ENCODE peak calls at places on chromosome 16, in four cellular contexts. Y is astrocyte of the cerebellum; W is ascending aorta; B is CD8-positive, alpha-beta T cell. N is an unnamed sample.

GRCh38 chr16:57818377-57819055 is 16.2 kb upstream of the KIFC3 start:
- DNase-seq in W (no peak), Y (no peak), B (no peak), N (no peak)

GRCh38 chr16:74290356-74290755 is 6.3 kb upstream of the PSMD7 start:
- DNase-seq in Y (no peak), B (no peak), W (no peak), N (no peak)

GRCh38 chr16:69853481-69853880 is 91.3 kb downstream of the WWP2 start:
- DNase-seq in Y (no peak), W (no peak), B (no peak), N (no peak)

GRCh38 chr16:57773680-57774295 is 28.5 kb downstream of the KIFC3 start:
- DNase-seq in Y (no peak), B (no peak), W (no peak), N (no peak)

GRCh38 chr16:89373355-89374110 is 116.8 kb downstream of the ANKRD11 start:
- DNase-seq in B (no peak), W (peak; percentile 79), Y (no peak), N (no peak)

GRCh38 chr16:716250-716607 is 1.3 kb downstream of the METRN start:
- DNase-seq in B (no peak), Y (no peak), W (no peak), N (no peak)

GRCh38 chr16:14095883-14096551 is 24.9 kb downstream of the MRTFB start:
- DNase-seq in B (no peak), Y (no peak), W (no peak), N (no peak)

GRCh38 chr16:83453977-83454376 is 353.8 kb upstream of the HSBP1 start:
- DNase-seq in W (no peak), B (no peak), Y (no peak), N (no peak)

GRCh38 chr16:56192971-56193936 is 2.0 kb downstream of the GNAO1 start:
- DNase-seq in B (no peak), Y (no peak), W (no peak), N (no peak)

GRCh38 chr16:20415541-20415940 is 6.2 kb downstream of the ACSM5 start:
- DNase-seq in W (no peak), Y (no peak), B (no peak), N (no peak)

GRCh38 chr16:680967-681745 is 946 bp downstream of the STUB1 start:
- DNase-seq in Y (no peak), B (no peak), W (no peak), N (no peak)

GRCh38 chr16:19289805-19290490 is 4.4 kb downstream of the CLEC19A start:
- DNase-seq in W (no peak), Y (no peak), B (no peak), N (no peak)

GRCh38 chr16:56812884-56813283 is 52.1 kb upstream of the SLC12A3 start:
- DNase-seq in Y (no peak), W (no peak), B (no peak), N (no peak)

GRCh38 chr16:30615358-30616076 is 5.3 kb upstream of the ZNF689 start:
- DNase-seq in W (no peak), Y (no peak), B (peak; percentile 46), N (peak; percentile 77)

GRCh38 chr16:5615868-5616642 is 518.5 kb upstream of the EEF2KMT start:
- DNase-seq in B (peak; percentile 6), Y (peak; percentile 19), W (no peak), N (no peak)

GRCh38 chr16:77469639-77470038 is 34.8 kb upstream of the ADAMTS18 start:
- DNase-seq in Y (no peak), W (no peak), B (no peak), N (no peak)

GRCh38 chr16:12262454-12263180 is 286.1 kb downstream of the SNX29 start:
- DNase-seq in B (no peak), W (no peak), Y (no peak), N (no peak)

GRCh38 chr16:66003196-66003595 is 363.3 kb upstream of the CDH5 start:
- DNase-seq in Y (no peak), B (no peak), W (no peak), N (no peak)

GRCh38 chr16:17921357-17921978 is 415.1 kb downstream of the NPIPA8 start:
- DNase-seq in Y (no peak), B (peak; percentile 14), W (no peak), N (no peak)

GRCh38 chr16:73228649-73229048 is 180.7 kb upstream of the ZFHX3 start:
- DNase-seq in W (no peak), B (no peak), Y (peak; percentile 35), N (no peak)

GRCh38 chr16:14111713-14112538 is 40.8 kb downstream of the MRTFB start:
- DNase-seq in W (peak; percentile 62), Y (peak; percentile 15), B (no peak), N (no peak)

GRCh38 chr16:70523621-70524405 is at the start of gene SF3B3:
- DNase-seq in W (peak; percentile 82), Y (no peak), B (peak; percentile 67), N (peak; percentile 60)

GRCh38 chr16:674968-675883 is at the start of gene RHBDL1:
- DNase-seq in W (no peak), B (no peak), Y (no peak), N (no peak)

GRCh38 chr16:70691223-70692129 is 5.6 kb upstream of the MTSS2 start:
- DNase-seq in Y (peak; percentile 98), B (no peak), W (peak; percentile 97), N (no peak)

GRCh38 chr16:29028457-29029167 is 43.8 kb downstream of the LAT start:
- DNase-seq in Y (no peak), W (peak; percentile 9), B (no peak), N (no peak)

GRCh38 chr16:16029431-16030011 is 80.1 kb downstream of the ABCC1 start:
- DNase-seq in W (no peak), Y (no peak), B (no peak), N (no peak)

DNA sequence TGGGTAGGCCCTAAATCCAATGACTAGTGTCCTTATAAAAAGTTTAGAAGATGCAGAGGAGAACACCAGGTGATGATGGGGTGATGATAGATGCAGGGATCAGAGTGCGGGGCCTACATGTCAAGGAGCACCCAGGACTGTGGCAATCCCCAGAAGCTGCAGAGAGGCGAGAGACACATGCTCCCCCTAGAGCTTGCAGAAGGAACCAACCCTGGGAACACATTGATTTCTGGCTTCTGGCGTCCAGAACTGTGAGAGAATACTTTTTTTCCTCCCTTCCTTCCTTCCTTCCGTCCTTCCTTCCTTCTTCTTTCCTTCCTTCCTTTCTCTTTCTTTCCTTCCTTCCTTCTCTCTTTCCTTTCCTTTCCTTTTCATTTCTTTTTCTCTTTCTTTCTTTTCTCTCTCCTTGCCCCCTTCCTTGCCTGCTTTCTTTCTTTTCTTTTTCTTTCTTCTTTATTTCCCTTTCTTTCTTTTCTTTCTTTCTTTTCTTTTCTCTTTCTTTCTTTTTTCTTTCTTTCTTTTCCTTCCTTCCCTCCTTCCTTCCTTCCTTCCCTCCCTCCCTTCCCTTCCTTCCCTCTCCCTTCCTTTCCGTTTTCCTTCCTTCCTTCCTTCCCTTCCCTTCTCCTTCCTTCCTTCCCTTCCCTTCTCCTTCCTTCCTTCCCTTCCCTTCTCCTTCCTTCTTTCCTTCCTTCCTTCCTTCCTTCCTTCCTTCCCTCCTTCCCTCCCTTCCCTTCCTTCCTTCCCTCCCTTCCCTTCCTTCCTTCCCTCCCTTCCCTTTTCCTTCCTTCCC is 134.3 kb downstream of the HAPSTR1 start:
- DNase-seq in B (no peak), W (no peak), Y (no peak), N (no peak)
- TF ChIP-seq CTCF in B (no peak), W (no peak), Y (peak; percentile 27), N (no peak)

DNA sequence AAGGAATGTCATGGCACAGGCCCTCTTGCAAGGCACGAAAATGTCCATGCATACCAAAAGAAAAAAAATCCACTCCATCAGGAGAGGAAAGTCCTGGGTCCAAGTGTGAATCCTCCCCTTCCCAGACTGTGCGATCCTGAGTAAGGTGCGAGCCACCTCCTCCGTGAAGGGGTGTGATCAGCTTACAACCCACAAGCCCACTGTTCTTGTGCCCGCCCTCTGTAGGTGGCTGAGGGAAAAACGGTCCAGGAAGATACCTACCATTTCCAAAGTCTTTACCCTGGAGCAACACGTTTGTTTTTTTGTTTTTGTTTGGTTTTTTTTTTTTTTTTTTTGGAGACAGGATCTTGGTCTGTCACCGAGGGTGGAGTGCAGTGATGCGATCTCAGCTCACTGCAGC is 116.5 kb downstream of the ZNF423 start:
- DNase-seq in W (no peak), Y (no peak), B (no peak), N (no peak)
- TF ChIP-seq CTCF in W (no peak), Y (no peak), B (no peak), N (no peak)

DNA sequence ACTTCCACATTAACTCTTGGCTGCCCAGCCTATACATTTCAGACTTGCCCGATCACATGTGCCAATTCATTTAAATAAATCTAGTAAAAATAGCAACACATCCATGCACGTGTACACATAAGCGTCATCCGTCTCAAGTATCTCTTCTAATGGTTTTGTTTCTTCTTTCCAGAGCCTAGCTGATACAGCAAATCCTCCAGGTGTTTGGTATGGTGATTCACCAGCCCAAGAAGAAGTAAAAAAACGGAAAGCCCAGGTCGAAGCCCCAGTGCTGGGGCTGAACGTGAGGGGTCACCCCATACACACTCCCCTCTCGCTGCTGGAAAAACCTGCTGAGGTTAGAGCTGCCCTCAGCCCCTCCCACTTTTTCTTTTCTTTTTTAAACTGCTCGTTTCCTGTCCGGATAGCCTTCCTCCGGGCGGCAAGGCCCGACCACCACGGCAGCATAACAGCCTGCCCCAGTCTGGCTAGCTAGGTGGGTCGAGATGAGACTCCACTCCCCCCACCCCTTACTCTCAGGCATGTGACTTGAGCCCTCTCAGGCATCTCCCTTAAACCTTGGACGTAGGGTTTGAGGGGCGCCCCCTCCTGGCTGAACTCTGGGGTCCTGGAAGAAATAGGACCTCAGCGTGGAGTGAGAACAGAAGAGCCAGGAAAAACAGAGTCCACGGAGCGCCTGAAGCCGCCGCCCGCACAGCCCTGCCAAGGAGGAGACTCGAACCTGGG is 13.9 kb upstream of the OR1F1 start:
- DNase-seq in B (no peak), Y (no peak), W (no peak), N (no peak)
- TF ChIP-seq CTCF in B (no peak), Y (peak; percentile 46), W (no peak), N (no peak)

GRCh38 chr16:2253293-2253692 is 1.9 kb upstream of the ECI1 start:
- DNase-seq in W (no peak), Y (no peak), B (no peak), N (no peak)

GRCh38 chr16:2250652-2251280 is 621 bp downstream of the ECI1 start:
- DNase-seq in W (no peak), B (peak; percentile 11), Y (no peak), N (no peak)

GRCh38 chr16:2246301-2246885 is 5.0 kb downstream of the ECI1 start:
- DNase-seq in W (no peak), Y (no peak), B (no peak), N (no peak)

GRCh38 chr16:2252806-2253148 is 1.4 kb upstream of the ECI1 start:
- DNase-seq in B (no peak), Y (no peak), W (no peak), N (no peak)

DNA sequence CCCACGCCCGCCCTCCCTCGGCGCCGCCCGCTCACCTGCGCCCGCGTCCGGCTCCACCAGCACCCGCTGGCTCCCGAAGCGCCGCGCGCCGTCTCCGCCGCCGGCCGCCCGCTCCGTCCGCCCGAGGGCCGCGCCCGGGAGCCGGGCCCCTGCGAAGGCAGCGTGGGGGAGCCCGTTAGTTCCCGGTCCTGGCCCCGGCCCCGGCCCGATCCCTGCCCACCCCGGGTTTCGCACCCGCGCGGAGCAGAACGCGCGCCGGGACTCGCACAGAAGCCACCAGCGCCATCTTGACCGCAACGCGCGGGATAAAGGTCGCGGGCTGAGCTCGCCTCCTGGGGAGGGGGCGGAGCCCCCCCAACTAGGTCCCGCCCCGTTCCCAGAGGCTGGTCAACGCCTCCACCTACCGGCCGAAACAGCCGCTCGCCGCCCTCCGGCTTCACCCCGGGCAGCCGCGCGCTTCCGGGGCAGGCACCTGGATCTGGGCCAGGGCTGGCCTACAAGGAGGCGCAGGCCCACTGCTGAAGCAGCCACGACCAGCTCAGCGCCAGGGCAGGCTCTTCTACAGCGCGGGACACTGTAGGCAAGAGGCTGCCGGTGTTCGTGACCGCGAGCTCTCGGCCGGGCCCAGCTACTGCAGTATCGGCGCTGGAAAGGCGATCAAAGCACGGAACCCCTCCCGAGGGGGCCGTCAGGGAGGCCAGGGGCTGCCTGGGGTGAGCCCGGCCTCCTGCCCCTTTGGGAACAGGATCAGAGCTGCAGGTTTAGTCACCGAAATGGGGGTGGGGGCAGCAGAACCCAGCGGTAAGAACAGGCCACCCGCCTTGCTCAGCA is at the start of gene ECI1:
- DNase-seq in Y (peak; percentile 67), W (peak; percentile 98), B (peak; percentile 72), N (peak; percentile 94)
- TF ChIP-seq CTCF in Y (peak; percentile 56), W (peak; percentile 74), B (no peak), N (peak; percentile 67)